ENCODE peak calls at places on chromosomes 1 and 21, in seven cellular contexts. W, X, A, Y, O, N and Z are unnamed samples.

GRCh38 chr1:84164567-84165021 is 20.5 kb downstream of the PRKACB start:
- DNase-seq in O (no peak), X (no peak), Y (no peak), A (no peak), N (no peak), W (no peak), Z (no peak)

GRCh38 chr21:42360317-42360716 is 6.0 kb downstream of the TFF1 start:
- DNase-seq in O (no peak), W (no peak), X (no peak), A (peak; percentile 15), Y (no peak), N (no peak), Z (no peak)

GRCh38 chr1:32811917-32812316 is 5.2 kb downstream of the YARS1 start:
- DNase-seq in A (no peak), X (no peak), Y (no peak), O (no peak), W (no peak), N (no peak), Z (no peak)

GRCh38 chr1:234214911-234215892 is 158.1 kb upstream of the COA6 start:
- DNase-seq in O (no peak), N (no peak), A (no peak), W (peak; percentile 60), X (no peak), Y (no peak), Z (no peak)

GRCh38 chr1:145695781-145696629 is 11.2 kb downstream of the PDZK1 start:
- DNase-seq in O (no peak), X (no peak), W (no peak), A (no peak), Y (no peak), N (no peak), Z (no peak)

GRCh38 chr1:228989992-228990827 is 254.9 kb downstream of the RHOU start:
- DNase-seq in Y (peak; percentile 36), N (no peak), A (peak; percentile 89), O (no peak), X (no peak), W (peak; percentile 81), Z (no peak)

GRCh38 chr1:156172696-156173470 is 19.5 kb downstream of the SEMA4A start:
- DNase-seq in Y (no peak), O (no peak), N (no peak), W (no peak), A (no peak), X (peak; percentile 1), Z (peak; percentile 21)

GRCh38 chr1:36408479-36408878 is 10.8 kb upstream of the LSM10 start:
- DNase-seq in N (no peak), W (no peak), O (no peak), X (no peak), Y (no peak), A (no peak), Z (no peak)

GRCh38 chr1:67261646-67262045 is 46.0 kb upstream of the IL12RB2 start:
- DNase-seq in O (no peak), N (no peak), X (no peak), A (no peak), Y (no peak), W (no peak), Z (no peak)